ENCODE peak calls at places on chromosome 16, in ten cellular contexts. S is NCI-H1436; I is effector memory CD8-positive, alpha-beta T cell; P is AG04449; A is skeletal muscle cell; T is activated T-helper 1 cell treated with anti-CD3 and anti-CD28 coated beads, Interleukin-2, amount 50 U/mL, for 16 hours; D is caudate nucleus; U is hypothalamus; X is NCI-H1092 treated with DMSO at 0.1 percent for 48 hours; V is T-helper 1 cell. N is an unnamed sample.

GRCh38 chr16:79168321-79168720 is 432.2 kb downstream of the MAF start:
- DNase-seq in I (no peak), V (no peak), T (no peak), A (no peak), S (peak), U (no peak), X (no peak), D (no peak), P (no peak), N (no peak)

GRCh38 chr16:70610273-70611223 is 35.8 kb upstream of the IL34 start:
- DNase-seq in S (no peak), P (no peak), X (no peak), I (no peak), T (no peak), A (no peak), U (no peak), V (no peak), D (no peak), N (no peak)

GRCh38 chr16:14600164-14600563 is 29.9 kb downstream of the PARN start:
- DNase-seq in P (no peak), I (no peak), A (peak), D (no peak), X (no peak), S (peak), U (no peak), T (no peak), V (no peak), N (no peak)

GRCh38 chr16:53291757-53292392 is 142.4 kb upstream of the RBL2 start:
- DNase-seq in A (no peak), S (no peak), D (no peak), X (no peak), U (no peak), P (no peak), V (no peak), I (no peak), T (no peak), N (no peak)

GRCh38 chr16:23874613-23875294 is 39.0 kb downstream of the PRKCB start:
- DNase-seq in D (no peak), T (no peak), A (no peak), X (no peak), U (no peak), S (no peak), P (no peak), V (no peak), I (no peak), N (no peak)

GRCh38 chr16:81632392-81633146 is 146.5 kb upstream of the PLCG2 start:
- DNase-seq in A (no peak), X (no peak), S (no peak), D (no peak), P (no peak), V (peak), U (peak), I (peak), T (peak), N (no peak)

GRCh38 chr16:79217375-79218011 is 383.0 kb downstream of the MAF start:
- DNase-seq in P (no peak), S (no peak), U (no peak), D (no peak), V (no peak), A (no peak), X (no peak), I (peak), T (no peak), N (no peak)

GRCh38 chr16:31073073-31073822 is 792 bp downstream of the ZNF668 start:
- DNase-seq in T (peak), V (peak), X (peak), P (no peak), S (peak), I (peak), A (peak), U (peak), D (peak), N (peak)

GRCh38 chr16:67183-67791 is 5.1 kb downstream of the RHBDF1 start:
- DNase-seq in P (no peak), V (no peak), I (no peak), A (no peak), S (no peak), T (no peak), U (no peak), X (peak), D (no peak), N (peak)

GRCh38 chr16:66581246-66581952 is 2.1 kb downstream of the CMTM2 start:
- DNase-seq in P (no peak), S (no peak), D (no peak), V (no peak), T (no peak), X (no peak), I (no peak), A (no peak), U (no peak), N (no peak)

GRCh38 chr16:58413359-58413758 is 21.1 kb downstream of the GINS3 start:
- DNase-seq in D (peak), U (no peak), V (no peak), I (no peak), A (no peak), P (no peak), S (no peak), T (no peak), X (no peak), N (no peak)

GRCh38 chr16:51326131-51326856 is 175.2 kb upstream of the SALL1 start:
- DNase-seq in I (no peak), T (no peak), U (no peak), A (peak), V (no peak), D (peak), P (peak), S (no peak), X (no peak), N (no peak)

N was measured in NCI-H2081.